ENCODE peak calls at places on chromosome 20, in seven cellular contexts. F, E, Y, M, R, W and H are unnamed samples.

GRCh38 chr20:46588532-46589509 is 38.4 kb upstream of the OCSTAMP start:
- DNase-seq in R (no peak), W (no peak), F (no peak), E (no peak), Y (no peak), M (no peak), H (no peak)

GRCh38 chr20:51378171-51378928 is 164.2 kb downstream of the NFATC2 start:
- DNase-seq in F (no peak), E (no peak), M (no peak), R (no peak), W (no peak), Y (no peak), H (no peak)

GRCh38 chr20:53019464-53019863 is 47.3 kb downstream of the TSHZ2 start:
- DNase-seq in R (no peak), M (no peak), Y (no peak), E (no peak), W (no peak), F (no peak), H (no peak)

GRCh38 chr20:17859616-17860232 is 108.9 kb downstream of the SNX5 start:
- DNase-seq in W (no peak), F (peak; percentile 22), R (no peak), M (no peak), E (no peak), Y (peak; percentile 42), H (no peak)

GRCh38 chr20:58233393-58233792 is 4.9 kb upstream of the ANKRD60 start:
- DNase-seq in F (no peak), R (peak; percentile 52), M (no peak), Y (no peak), W (no peak), E (no peak), H (no peak)

GRCh38 chr20:49582413-49583334 is 14.7 kb upstream of the PTGIS start:
- DNase-seq in M (no peak), F (no peak), Y (no peak), W (no peak), E (no peak), R (no peak), H (no peak)

GRCh38 chr20:44083220-44083933 is 103.6 kb downstream of the JPH2 start:
- DNase-seq in Y (no peak), E (no peak), M (no peak), W (no peak), R (no peak), F (no peak), H (no peak)

GRCh38 chr20:63896136-63896890 is 1.4 kb downstream of the DNAJC5 start:
- DNase-seq in M (peak; percentile 9), R (peak; percentile 87), Y (no peak), W (no peak), F (peak; percentile 7), E (no peak), H (peak; percentile 75)

GRCh38 chr20:57445298-57445697 is 54.1 kb downstream of the RBM38 start:
- DNase-seq in R (no peak), F (no peak), E (no peak), Y (no peak), M (no peak), W (no peak), H (no peak)

GRCh38 chr20:24157213-24157612 is 168.6 kb upstream of the GGTLC1 start:
- DNase-seq in Y (no peak), W (peak; percentile 35), F (no peak), R (no peak), M (no peak), E (no peak), H (no peak)